ENCODE peak calls at places on chromosomes 7 and 10, in six cellular contexts. D, V, B, W, G and U are unnamed samples. For H3K36me3, the result is how much of the 10 kb centered on the place peaks cover.

GRCh38 chr7:134502463-134502862 is 24.9 kb upstream of the AKR1B10 start:
- DNase-seq in D (no peak), V (peak), B (peak), W (no peak), G (peak), U (no peak)

GRCh38 chr7:55493416-55493815 is 78.9 kb downstream of the VOPP1 start:
- DNase-seq in D (no peak), V (no peak), B (peak), W (no peak), G (no peak), U (no peak)

GRCh38 chr10:3530346-3531096 is 254.5 kb downstream of the KLF6 start:
- DNase-seq in D (no peak), V (no peak), B (peak), W (no peak), G (no peak), U (no peak)

GRCh38 chr10:4650109-4650508 is 175.9 kb upstream of the AKR1E2 start:
- DNase-seq in D (no peak), V (no peak), B (no peak), W (no peak), G (peak), U (no peak)

GRCh38 chr10:8044331-8044907 is 10.1 kb upstream of the GATA3 start:
- DNase-seq in D (no peak), V (no peak), B (no peak), W (no peak), G (no peak), U (no peak)

GRCh38 chr10:32950457-32951109 is 7.4 kb downstream of the ITGB1 start:
- DNase-seq in D (no peak), V (no peak), B (peak), W (no peak), G (no peak), U (no peak)

GRCh38 chr7:51226042-51226755 is 90.4 kb downstream of the COBL start:
- DNase-seq in D (no peak), V (no peak), B (peak), W (no peak), G (no peak), U (no peak)

GRCh38 chr7:43878867-43879266 is 9.6 kb upstream of the MRPS24 start:
- DNase-seq in D (no peak), V (no peak), B (no peak), W (no peak), G (no peak), U (no peak)

GRCh38 chr10:79202188-79203013 is 133.6 kb downstream of the ZMIZ1 start:
- DNase-seq in D (no peak), V (peak), B (peak), W (no peak), G (peak), U (no peak)

GRCh38 chr7:156218544-156219306 is 406.5 kb upstream of the SHH start:
- DNase-seq in D (no peak), V (no peak), B (no peak), W (no peak), G (no peak), U (no peak)

GRCh38 chr7:154853727-154854095 is 149.2 kb downstream of the PAXIP1 start:
- DNase-seq in D (no peak), V (no peak), B (no peak), W (no peak), G (no peak), U (no peak)

GRCh38 chr7:76998263-76998666 is 33.9 kb downstream of the SPDYE17 start:
- DNase-seq in D (no peak), V (no peak), B (no peak), W (no peak), G (no peak), U (no peak)

DNA sequence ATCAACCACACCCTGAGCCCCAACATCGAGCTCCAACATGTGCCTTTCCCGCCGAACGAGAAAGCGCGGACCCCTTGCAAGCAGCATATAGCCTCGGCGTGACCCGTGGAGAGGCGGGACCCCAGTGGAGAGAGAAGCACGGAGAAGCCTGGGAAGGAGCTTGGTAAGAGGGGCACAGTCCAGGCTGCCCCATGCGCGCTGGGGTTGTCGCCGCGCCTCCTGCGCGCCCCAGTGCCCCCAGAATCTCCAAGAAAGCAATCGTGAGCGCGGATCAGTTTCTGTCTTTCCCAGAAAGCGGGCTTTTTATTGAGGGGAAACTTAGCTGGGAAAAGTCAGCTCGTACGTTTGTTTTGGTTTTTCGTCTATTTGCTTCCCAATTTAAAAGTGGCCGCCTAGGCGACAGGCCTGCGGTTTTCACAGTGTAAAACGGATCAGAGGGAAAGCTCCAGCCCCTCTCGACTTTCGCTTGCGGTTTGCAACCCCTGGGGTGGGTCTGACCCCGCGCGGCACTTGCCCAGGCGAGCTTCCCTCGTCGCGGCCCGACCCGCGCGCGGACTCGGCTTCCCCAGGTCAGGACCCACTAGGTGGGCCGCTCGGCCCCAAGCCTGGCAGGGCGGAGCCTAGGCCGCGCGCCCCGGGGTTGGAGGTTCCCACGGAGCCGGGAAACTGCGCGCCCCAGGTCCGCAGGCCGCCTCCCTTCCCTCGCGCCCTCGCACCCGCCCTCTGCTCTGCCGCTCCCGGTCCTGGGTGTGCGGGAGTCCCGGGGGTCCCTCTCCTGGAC is 31.1 kb downstream of the SKIDA1 start:
- DNase-seq in D (no peak), V (no peak), B (no peak), W (no peak), G (peak), U (peak)
- H3K4me3 ChIP-seq in D (peak), V (peak), B (peak), W (peak), G (peak), U (peak)

GRCh38 chr10:123642697-123643096 is 23.5 kb upstream of the GPR26 start:
- DNase-seq in D (no peak), V (no peak), B (no peak), W (no peak), G (no peak), U (no peak)
- TF ChIP-seq CTCF in D (no peak), V (no peak), B (peak), W (no peak), G (no peak), U (no peak)

GRCh38 chr7:135946289-135947055 is 30.7 kb downstream of the MTPN start:
- DNase-seq in D (no peak), V (no peak), B (no peak), W (no peak), G (no peak), U (no peak)
- H3K36me3 ChIP-seq in D (under half), V (under half), B (under half), W (under half), G (under half), U (under half)

DNA sequence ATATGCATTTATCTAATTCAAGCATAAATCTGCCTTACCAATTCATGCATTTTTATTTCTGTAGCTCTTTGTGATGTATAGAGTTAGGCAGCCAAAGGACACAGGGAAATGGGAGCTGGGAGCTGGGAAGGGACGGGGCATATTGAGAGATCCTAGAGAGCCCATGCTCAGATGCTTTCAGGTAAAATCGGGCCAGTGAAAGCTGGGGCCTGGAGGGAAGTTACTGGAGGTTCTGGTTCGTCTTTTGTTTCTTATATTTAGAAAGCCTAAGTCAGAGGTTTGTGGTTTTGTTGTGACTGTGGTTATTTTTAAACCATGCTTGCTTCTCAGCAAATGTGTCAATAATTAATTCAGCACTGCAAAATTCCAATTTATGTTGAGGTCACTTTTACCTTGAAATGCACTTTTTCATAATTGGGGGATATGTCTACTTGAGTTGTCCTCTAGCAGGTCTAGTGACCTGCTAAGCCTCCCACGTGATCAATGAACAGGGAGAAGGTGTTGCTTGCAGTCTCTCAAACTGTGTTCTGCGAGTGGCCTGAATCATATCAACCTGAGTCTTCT is 5.0 kb downstream of the IFIT3 start:
- DNase-seq in D (no peak), V (no peak), B (no peak), W (no peak), G (no peak), U (peak)
- H3K4me3 ChIP-seq in D (peak), V (peak), B (no peak), W (peak), G (peak), U (peak)

DNA sequence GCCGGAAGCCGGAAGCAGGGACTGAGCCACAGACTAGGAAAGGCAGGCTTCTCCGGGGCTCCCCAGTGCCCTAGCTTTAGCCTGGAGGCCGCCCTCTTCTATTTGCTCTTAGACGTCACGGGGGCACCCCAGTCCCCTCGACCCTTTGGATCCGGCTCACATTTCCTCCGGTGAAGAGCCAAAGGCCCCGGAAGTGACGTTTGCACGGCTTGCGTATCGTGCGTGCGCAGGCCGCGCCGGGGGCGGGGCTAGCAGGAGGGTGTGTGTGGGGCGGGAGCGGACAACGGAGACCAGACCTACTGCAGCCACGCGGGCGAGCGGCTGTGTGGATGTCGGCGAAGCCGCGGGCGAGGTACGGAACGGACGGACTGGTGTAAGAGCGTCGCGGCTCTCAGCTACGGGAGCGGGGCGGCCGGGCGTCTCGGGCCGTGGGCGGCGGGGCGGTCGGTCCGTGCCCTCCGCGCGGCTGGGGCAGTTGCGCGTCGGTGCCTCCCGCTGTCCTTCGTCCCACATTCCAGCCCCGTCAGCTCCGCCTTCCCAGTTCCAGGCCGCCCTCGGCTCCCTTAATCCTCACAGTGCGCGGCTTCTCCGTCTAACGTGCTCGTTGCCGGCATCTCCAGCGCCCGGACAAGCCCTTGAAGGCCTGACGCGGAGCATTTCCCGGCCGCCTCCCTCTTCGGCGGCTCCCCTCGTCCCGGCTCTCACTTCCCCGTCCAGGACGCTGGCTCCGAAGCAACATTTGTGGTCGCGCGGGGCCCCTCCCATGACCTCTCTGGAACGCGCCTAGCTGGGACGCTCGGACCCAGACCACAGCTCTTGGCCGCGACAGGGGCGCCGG is 25.8 kb downstream of the KCTD7 start:
- DNase-seq in D (peak), V (peak), B (peak), W (peak), G (peak), U (peak)
- TF ChIP-seq CTCF in D (no peak), V (no peak), B (no peak), W (no peak), G (no peak), U (no peak)

GRCh38 chr10:129725482-129725881 is 238.6 kb downstream of the EBF3 start:
- DNase-seq in D (no peak), V (no peak), B (no peak), W (no peak), G (no peak), U (no peak)
- H3K36me3 ChIP-seq in D (under half), V (under half), B (under half), W (under half), G (under half), U (under half)

GRCh38 chr7:157613575-157614322 is 276.9 kb downstream of the DNAJB6 start:
- DNase-seq in D (no peak), V (no peak), B (peak), W (no peak), G (no peak), U (no peak)

GRCh38 chr7:157611341-157611740 is 274.5 kb downstream of the DNAJB6 start:
- DNase-seq in D (no peak), V (no peak), B (no peak), W (no peak), G (no peak), U (no peak)

GRCh38 chr7:157614457-157615020 is 277.7 kb downstream of the DNAJB6 start:
- DNase-seq in D (no peak), V (no peak), B (no peak), W (no peak), G (no peak), U (no peak)

GRCh38 chr7:157612009-157612663 is 275.3 kb downstream of the DNAJB6 start:
- DNase-seq in D (no peak), V (no peak), B (no peak), W (no peak), G (no peak), U (no peak)

DNA sequence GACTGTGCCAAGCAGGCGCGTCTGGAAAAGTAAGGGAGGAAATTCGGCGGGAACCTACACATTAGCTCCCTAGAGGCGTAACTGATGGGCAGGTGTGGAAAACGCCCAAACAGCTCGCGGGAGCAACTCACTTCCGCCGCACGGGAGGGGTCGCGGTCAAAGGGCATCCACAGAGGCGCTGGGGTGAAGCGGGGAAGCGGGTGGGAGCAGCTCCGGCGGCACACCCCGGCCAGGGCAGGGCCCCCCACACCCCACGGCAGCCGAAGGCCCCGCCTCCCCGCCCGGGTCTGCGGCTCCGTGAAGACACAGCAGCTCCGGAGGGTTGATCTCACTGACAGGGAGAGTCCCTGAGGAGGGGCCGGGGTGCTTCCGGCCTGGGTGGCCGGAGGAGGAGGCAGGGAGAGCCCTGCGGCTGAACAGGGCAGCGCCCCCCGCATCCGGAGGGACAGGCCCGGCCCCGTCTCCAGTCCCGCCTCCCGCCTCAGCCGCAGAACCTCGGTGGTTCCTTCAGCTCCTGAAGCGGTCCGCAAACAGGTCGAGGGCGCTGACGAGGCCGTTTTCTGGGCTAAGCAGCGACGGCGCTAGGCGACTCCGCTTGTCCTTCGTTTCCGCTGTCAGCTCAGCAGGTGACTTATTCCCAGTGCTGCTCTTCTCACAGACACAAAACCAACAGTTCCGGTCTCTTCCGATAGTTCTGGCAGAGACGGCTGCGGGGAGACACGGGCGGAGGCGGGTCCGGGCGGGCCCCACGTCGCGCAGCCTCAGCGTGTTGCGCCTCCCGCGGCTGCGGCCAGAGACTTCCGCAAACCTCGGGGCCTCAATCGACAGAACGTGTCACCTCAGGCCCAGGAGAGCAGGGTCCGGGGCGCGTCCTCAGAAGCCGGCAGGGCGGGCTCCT is 276.1 kb downstream of the DNAJB6 start:
- DNase-seq in D (peak), V (peak), B (peak), W (no peak), G (peak), U (no peak)
- H3K4me3 ChIP-seq in D (peak), V (peak), B (peak), W (peak), G (peak), U (no peak)

GRCh38 chr7:151123485-151124204 is 37.4 kb downstream of the AGAP3 start:
- DNase-seq in D (peak), V (peak), B (peak), W (peak), G (peak), U (peak)

GRCh38 chr7:151122794-151123484 is 36.7 kb downstream of the AGAP3 start:
- DNase-seq in D (no peak), V (no peak), B (no peak), W (no peak), G (no peak), U (no peak)

GRCh38 chr7:151125459-151125834 is 39.2 kb downstream of the AGAP3 start:
- DNase-seq in D (no peak), V (no peak), B (no peak), W (peak), G (peak), U (no peak)

GRCh38 chr7:151124899-151125399 is 38.7 kb downstream of the AGAP3 start:
- DNase-seq in D (no peak), V (no peak), B (no peak), W (no peak), G (no peak), U (no peak)

DNA sequence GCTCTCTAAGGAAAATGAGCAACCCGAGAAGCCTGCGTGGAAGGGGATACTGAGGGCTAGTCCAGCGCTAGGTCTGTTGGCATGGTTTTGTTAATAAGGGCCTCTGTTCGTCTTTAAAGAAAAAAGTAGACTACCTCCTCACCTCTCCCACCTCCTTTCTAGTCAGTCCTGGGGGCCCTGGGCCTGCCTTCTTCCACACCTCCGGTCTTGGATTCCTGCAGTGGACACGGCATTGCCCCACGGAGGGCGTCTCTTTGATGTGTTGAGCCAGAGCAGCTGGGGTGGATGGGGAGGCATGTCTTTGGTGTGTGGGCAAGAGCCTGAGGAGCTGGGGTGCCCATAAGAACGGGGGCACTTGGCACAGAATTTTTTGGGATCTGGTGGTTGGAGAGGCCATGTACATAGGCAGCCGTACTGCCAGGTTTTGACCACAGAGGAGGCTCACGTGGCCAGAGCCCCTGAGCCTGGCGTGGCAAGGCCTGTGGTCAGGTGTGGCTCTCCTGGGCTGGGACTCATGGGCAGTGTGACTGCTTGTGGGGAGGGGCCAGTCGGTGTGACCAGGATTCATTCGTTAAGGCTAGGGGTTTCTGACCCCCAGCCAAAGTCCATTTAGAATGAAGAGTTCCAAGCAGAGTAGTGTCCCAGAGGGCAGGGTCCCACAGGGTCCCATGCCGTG is 38.1 kb downstream of the AGAP3 start:
- DNase-seq in D (no peak), V (no peak), B (no peak), W (no peak), G (no peak), U (no peak)
- TF ChIP-seq CTCF in D (no peak), V (no peak), B (no peak), W (no peak), G (no peak), U (no peak)